ENCODE peak calls at places on chromosomes 7 and 10, in ten cellular contexts. U, P, R, H, Y, X, Z, S, I and W are unnamed samples.

GRCh38 chr7:94584113-94584512 is 71.8 kb downstream of the SGCE start:
- DNase-seq in H (no peak), I (no peak), P (no peak), S (no peak), X (no peak), Z (no peak), R (no peak), U (no peak), Y (no peak), W (no peak)

GRCh38 chr7:23020742-23021401 is 6.9 kb upstream of the HYCC1 start:
- DNase-seq in Z (peak), X (no peak), Y (no peak), P (peak), R (no peak), U (no peak), I (no peak), S (peak), H (no peak), W (no peak)

GRCh38 chr7:127591591-127591990 is 1.9 kb upstream of the FSCN3 start:
- DNase-seq in P (no peak), U (no peak), S (no peak), Z (no peak), X (no peak), R (no peak), H (no peak), I (no peak), Y (no peak), W (no peak)

GRCh38 chr10:80382989-80383388 is 25.4 kb upstream of the PRXL2A start:
- DNase-seq in P (peak), H (peak), I (no peak), X (no peak), Y (peak), S (peak), Z (peak), U (peak), R (peak), W (no peak)

GRCh38 chr10:99595236-99595635 is 25.0 kb downstream of the SLC25A28 start:
- DNase-seq in Y (no peak), S (no peak), U (no peak), H (no peak), P (no peak), I (no peak), X (no peak), R (no peak), Z (no peak), W (no peak)

GRCh38 chr7:11212080-11212711 is 238.5 kb downstream of the PHF14 start:
- DNase-seq in Z (peak), R (peak), I (peak), S (peak), U (peak), Y (peak), P (peak), H (peak), X (no peak), W (peak)

GRCh38 chr10:84825330-84825729 is 496.9 kb downstream of the CCSER2 start:
- DNase-seq in U (no peak), R (no peak), P (peak), S (no peak), H (no peak), Y (no peak), I (no peak), X (peak), Z (no peak), W (no peak)

GRCh38 chr7:30874656-30875317 is 36.9 kb upstream of the AQP1 start:
- DNase-seq in I (no peak), R (no peak), Z (no peak), Y (no peak), U (peak), H (no peak), X (no peak), S (no peak), P (peak), W (no peak)

GRCh38 chr7:84042110-84042539 is 152.5 kb downstream of the SEMA3A start:
- DNase-seq in Y (no peak), Z (no peak), H (no peak), S (no peak), U (no peak), X (no peak), P (peak), I (no peak), R (no peak), W (no peak)

GRCh38 chr7:140726304-140726703 is 29.8 kb downstream of the NDUFB2 start:
- DNase-seq in Y (no peak), R (no peak), Z (no peak), X (no peak), U (peak), H (no peak), P (peak), I (no peak), S (no peak), W (no peak)

GRCh38 chr10:99996934-99997648 is 12.7 kb downstream of the DNMBP start:
- DNase-seq in I (no peak), P (peak), Y (no peak), H (no peak), X (no peak), Z (no peak), S (no peak), U (no peak), R (no peak), W (no peak)

GRCh38 chr10:127492607-127493250 is 56.4 kb upstream of the NPS start:
- DNase-seq in U (no peak), S (no peak), X (no peak), P (no peak), R (no peak), Y (peak), I (no peak), H (no peak), Z (no peak), W (no peak)

GRCh38 chr10:109899578-109900355 is 23.5 kb downstream of the XPNPEP1 start:
- DNase-seq in X (no peak), Z (no peak), P (peak), U (no peak), I (no peak), H (no peak), Y (no peak), S (no peak), R (no peak), W (no peak)

GRCh38 chr10:8600192-8600591 is 545.7 kb downstream of the GATA3 start:
- DNase-seq in Z (no peak), S (no peak), I (no peak), Y (no peak), U (no peak), R (no peak), X (no peak), P (no peak), H (no peak), W (no peak)

GRCh38 chr10:85741626-85742300 is 624.8 kb downstream of the GRID1 start:
- DNase-seq in P (no peak), I (no peak), H (no peak), Z (no peak), S (peak), X (no peak), Y (no peak), R (no peak), U (no peak), W (no peak)

GRCh38 chr7:152907042-152907761 is 147.7 kb downstream of the ACTR3B start:
- DNase-seq in R (no peak), Z (no peak), S (no peak), X (no peak), P (no peak), Y (no peak), H (no peak), U (no peak), I (no peak), W (no peak)

GRCh38 chr7:159022238-159022993 is 122.3 kb downstream of the VIPR2 start:
- DNase-seq in S (no peak), Z (no peak), U (peak), R (no peak), I (no peak), X (no peak), P (peak), Y (no peak), H (no peak), W (no peak)